ENCODE peak calls at places on chromosomes 4 and X, in eight cellular contexts. One of them, this sample, is unnamed.

GRCh38 chr4:148004228-148004813 is 272.4 kb downstream of the ARHGAP10 start:
- DNase-seq in type B pancreatic cell: no peak
- DNase-seq in iPS DF 19.7: no peak
- DNase-seq in fibroblast of the conjunctiva: no peak
- DNase-seq in endothelial cell of umbilical vein: no peak
- DNase-seq in naive thymus-derived CD8-positive, alpha-beta T cell: no peak
- DNase-seq in NAMALWA: no peak
- DNase-seq in effector memory CD4-positive, alpha-beta T cell: no peak
- DNase-seq in this sample: no peak

GRCh38 chr4:149145803-149146202 is 669.8 kb downstream of the IQCM start:
- DNase-seq in type B pancreatic cell: no peak
- DNase-seq in iPS DF 19.7: no peak
- DNase-seq in fibroblast of the conjunctiva: no peak
- DNase-seq in endothelial cell of umbilical vein: no peak
- DNase-seq in naive thymus-derived CD8-positive, alpha-beta T cell: no peak
- DNase-seq in NAMALWA: no peak
- DNase-seq in effector memory CD4-positive, alpha-beta T cell: no peak
- DNase-seq in this sample: peak

GRCh38 chrX:133369065-133369464 is 46.2 kb downstream of the GPC4 start:
- DNase-seq in type B pancreatic cell: no peak
- DNase-seq in iPS DF 19.7: no peak
- DNase-seq in fibroblast of the conjunctiva: no peak
- DNase-seq in endothelial cell of umbilical vein: no peak
- DNase-seq in naive thymus-derived CD8-positive, alpha-beta T cell: no peak
- DNase-seq in NAMALWA: peak
- DNase-seq in effector memory CD4-positive, alpha-beta T cell: no peak
- DNase-seq in this sample: no peak

GRCh38 chr4:109998867-109999303 is 86.2 kb downstream of the EGF start:
- DNase-seq in type B pancreatic cell: no peak
- DNase-seq in iPS DF 19.7: no peak
- DNase-seq in fibroblast of the conjunctiva: peak
- DNase-seq in endothelial cell of umbilical vein: peak
- DNase-seq in naive thymus-derived CD8-positive, alpha-beta T cell: no peak
- DNase-seq in NAMALWA: peak
- DNase-seq in effector memory CD4-positive, alpha-beta T cell: no peak
- DNase-seq in this sample: peak

GRCh38 chr4:57405359-57405758 is 295.2 kb upstream of the IGFBP7 start:
- DNase-seq in type B pancreatic cell: no peak
- DNase-seq in iPS DF 19.7: no peak
- DNase-seq in fibroblast of the conjunctiva: no peak
- DNase-seq in endothelial cell of umbilical vein: no peak
- DNase-seq in naive thymus-derived CD8-positive, alpha-beta T cell: no peak
- DNase-seq in NAMALWA: no peak
- DNase-seq in effector memory CD4-positive, alpha-beta T cell: no peak
- DNase-seq in this sample: no peak

GRCh38 chr4:126757219-126757618 is 875.5 kb upstream of the INTU start:
- DNase-seq in type B pancreatic cell: no peak
- DNase-seq in iPS DF 19.7: no peak
- DNase-seq in fibroblast of the conjunctiva: no peak
- DNase-seq in endothelial cell of umbilical vein: no peak
- DNase-seq in naive thymus-derived CD8-positive, alpha-beta T cell: no peak
- DNase-seq in NAMALWA: no peak
- DNase-seq in effector memory CD4-positive, alpha-beta T cell: no peak
- DNase-seq in this sample: no peak

GRCh38 chr4:7073526-7074390 is 5.9 kb upstream of the GRPEL1 start:
- DNase-seq in type B pancreatic cell: no peak
- DNase-seq in iPS DF 19.7: peak
- DNase-seq in fibroblast of the conjunctiva: no peak
- DNase-seq in endothelial cell of umbilical vein: peak
- DNase-seq in naive thymus-derived CD8-positive, alpha-beta T cell: no peak
- DNase-seq in NAMALWA: peak
- DNase-seq in effector memory CD4-positive, alpha-beta T cell: no peak
- DNase-seq in this sample: no peak

GRCh38 chr4:76626686-76627465 is 191.8 kb downstream of the SHROOM3 start:
- DNase-seq in type B pancreatic cell: no peak
- DNase-seq in iPS DF 19.7: no peak
- DNase-seq in fibroblast of the conjunctiva: no peak
- DNase-seq in endothelial cell of umbilical vein: peak
- DNase-seq in naive thymus-derived CD8-positive, alpha-beta T cell: no peak
- DNase-seq in NAMALWA: peak
- DNase-seq in effector memory CD4-positive, alpha-beta T cell: no peak
- DNase-seq in this sample: no peak

GRCh38 chr4:184395451-184395917 is 78.9 kb downstream of the IRF2 start:
- DNase-seq in type B pancreatic cell: no peak
- DNase-seq in iPS DF 19.7: no peak
- DNase-seq in fibroblast of the conjunctiva: no peak
- DNase-seq in endothelial cell of umbilical vein: no peak
- DNase-seq in naive thymus-derived CD8-positive, alpha-beta T cell: no peak
- DNase-seq in NAMALWA: peak
- DNase-seq in effector memory CD4-positive, alpha-beta T cell: no peak
- DNase-seq in this sample: no peak

GRCh38 chrX:115189110-115189509 is at the start of gene RBMXL3:
- DNase-seq in type B pancreatic cell: no peak
- DNase-seq in iPS DF 19.7: no peak
- DNase-seq in fibroblast of the conjunctiva: no peak
- DNase-seq in endothelial cell of umbilical vein: no peak
- DNase-seq in naive thymus-derived CD8-positive, alpha-beta T cell: no peak
- DNase-seq in NAMALWA: no peak
- DNase-seq in effector memory CD4-positive, alpha-beta T cell: no peak
- DNase-seq in this sample: no peak

This sample was measured in AG04450.